ENCODE peak calls at places on chromosomes 5 and 9, in nine cellular contexts. A is right lobe of liver, E is stomach, Z is spleen, P is transverse colon, M is HCT116, R is A549, F is heart left ventricle, D is uterus. U is an unnamed sample.

GRCh38 chr5:179792612-179793469 is 945 bp upstream of the LTC4S start:
- DNase-seq in R (no peak), M (no peak), Z (peak), A (peak), F (no peak), P (no peak), D (no peak), E (no peak), U (no peak)

GRCh38 chr9:128055222-128056040 is 11.7 kb downstream of the NAIF1 start:
- DNase-seq in R (no peak), E (peak), P (peak), D (peak), Z (no peak), F (no peak), M (no peak), A (no peak), U (peak)

GRCh38 chr9:2854617-2855016 is 10.7 kb upstream of the PUM3 start:
- DNase-seq in D (no peak), Z (no peak), R (no peak), M (no peak), A (no peak), F (no peak), E (no peak), P (no peak), U (no peak)

GRCh38 chr9:2420488-2421056 is 201.0 kb upstream of the VLDLR start:
- DNase-seq in Z (no peak), P (no peak), M (no peak), F (no peak), D (no peak), R (no peak), E (no peak), A (no peak), U (no peak)

GRCh38 chr5:171592076-171592475 is 172.6 kb downstream of the FGF18 start:
- DNase-seq in F (peak), Z (no peak), R (no peak), P (no peak), A (no peak), D (no peak), M (no peak), E (no peak), U (no peak)

GRCh38 chr5:123708074-123708806 is 196.3 kb downstream of the CSNK1G3 start:
- DNase-seq in P (no peak), Z (no peak), D (no peak), R (no peak), M (no peak), E (no peak), F (no peak), A (no peak), U (no peak)

GRCh38 chr5:78065663-78066062 is 228.8 kb downstream of the AP3B1 start:
- DNase-seq in R (no peak), D (no peak), M (no peak), A (no peak), F (no peak), Z (no peak), P (no peak), E (no peak), U (no peak)

GRCh38 chr5:31581498-31582099 is 49.5 kb downstream of the C5orf22 start:
- DNase-seq in E (no peak), Z (no peak), D (no peak), A (no peak), F (no peak), R (no peak), M (peak), P (no peak), U (peak)

GRCh38 chr5:76403713-76403962 is 553 bp downstream of the IQGAP2 start:
- DNase-seq in E (no peak), R (peak), F (no peak), A (no peak), P (no peak), M (no peak), D (no peak), Z (no peak), U (no peak)

GRCh38 chr5:178114325-178115135 is 1.2 kb downstream of the N4BP3 start:
- DNase-seq in M (no peak), Z (peak), A (no peak), E (peak), D (no peak), F (no peak), P (peak), R (no peak), U (no peak)

GRCh38 chr5:74056789-74057164 is 430.8 kb downstream of the ARHGEF28 start:
- DNase-seq in Z (no peak), R (peak), F (no peak), D (no peak), M (no peak), A (no peak), E (peak), P (peak), U (peak)

GRCh38 chr5:88743231-88743879 is 139.6 kb downstream of the MEF2C start:
- DNase-seq in R (peak), A (no peak), E (no peak), P (no peak), Z (no peak), F (no peak), M (peak), D (no peak), U (no peak)

GRCh38 chr5:63128018-63128417 is 549.4 kb downstream of the LRRC70 start:
- DNase-seq in F (no peak), E (no peak), D (no peak), Z (no peak), R (no peak), M (no peak), A (no peak), P (no peak), U (no peak)

GRCh38 chr5:113654828-113655227 is 141.3 kb downstream of the YTHDC2 start:
- DNase-seq in D (no peak), Z (no peak), F (no peak), R (no peak), E (no peak), A (no peak), M (no peak), P (no peak), U (no peak)

GRCh38 chr5:111308951-111309350 is 84.8 kb downstream of the CAMK4 start:
- DNase-seq in Z (no peak), D (no peak), F (no peak), P (no peak), M (no peak), E (no peak), R (no peak), A (no peak), U (no peak)

GRCh38 chr9:18256574-18256973 is 217.4 kb upstream of the ADAMTSL1 start:
- DNase-seq in A (no peak), M (no peak), P (no peak), Z (no peak), R (no peak), E (no peak), D (no peak), F (no peak), U (no peak)

GRCh38 chr5:173331956-173332479 is 3.8 kb upstream of the STC2 start:
- DNase-seq in R (peak), E (peak), A (peak), F (peak), M (peak), Z (peak), P (peak), D (peak), U (peak)

GRCh38 chr5:109611505-109611904 is 78.2 kb upstream of the MAN2A1 start:
- DNase-seq in E (no peak), P (no peak), R (no peak), M (no peak), F (no peak), A (no peak), D (no peak), Z (no peak), U (no peak)

GRCh38 chr9:91572811-91573210 is 149.2 kb upstream of the NFIL3 start:
- DNase-seq in F (no peak), M (no peak), P (no peak), A (no peak), Z (no peak), R (no peak), D (no peak), E (no peak), U (no peak)

GRCh38 chr5:18394154-18394804 is 760.0 kb downstream of the TAF11L14 start:
- DNase-seq in R (peak), D (no peak), M (no peak), F (no peak), P (peak), Z (peak), E (peak), A (peak), U (peak)

GRCh38 chr5:149745-150450 is 41.4 kb upstream of the LRRC14B start:
- DNase-seq in E (no peak), A (no peak), P (no peak), D (no peak), R (no peak), M (no peak), F (no peak), Z (no peak), U (no peak)

GRCh38 chr5:66671305-66671704 is 75.1 kb downstream of the MAST4 start:
- DNase-seq in A (no peak), E (no peak), F (no peak), M (no peak), D (no peak), P (no peak), R (no peak), Z (no peak), U (no peak)

DNA sequence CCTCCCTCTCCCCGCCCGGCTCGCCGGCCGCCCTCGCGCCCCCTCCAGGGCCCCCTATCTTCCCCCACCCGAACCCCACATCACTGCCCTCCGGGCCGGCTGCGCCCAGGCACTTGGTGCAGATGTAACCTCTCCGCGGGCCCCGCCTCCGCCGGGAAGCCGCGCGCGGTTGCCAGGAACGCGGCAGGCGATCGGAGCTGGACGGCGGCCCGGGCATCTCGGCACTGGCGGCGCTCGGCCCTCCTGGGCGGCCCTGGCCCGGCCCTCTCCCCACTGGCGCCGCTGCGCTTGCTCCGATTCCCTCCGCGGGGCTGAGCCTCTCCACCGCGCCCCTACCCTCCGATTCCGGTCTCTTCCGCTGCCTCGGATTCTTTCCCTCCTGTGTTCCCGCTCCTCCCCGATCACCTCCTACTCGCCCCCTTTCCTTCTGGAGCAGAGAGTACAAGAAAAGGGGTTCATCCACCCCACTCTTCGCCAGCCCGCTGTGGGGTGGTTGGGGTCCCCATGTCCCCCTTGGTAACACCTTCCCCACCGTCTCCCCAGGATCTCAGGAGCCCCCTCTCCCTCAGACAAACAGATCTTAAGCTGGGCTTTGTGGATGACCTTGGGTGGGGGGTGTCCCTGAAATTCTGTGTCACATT is 70.6 kb downstream of the C9orf50 start:
- DNase-seq in R (peak), Z (peak), P (peak), D (peak), F (peak), E (peak), M (no peak), A (peak), U (peak)
- TF ChIP-seq POLR2A in R (peak), Z (no peak), P (no peak), D (no peak), F (no peak), E (no peak), M (no peak), A (peak), U (peak)

GRCh38 chr5:128082551-128083032 is 974 bp upstream of the SLC12A2 start:
- DNase-seq in F (no peak), P (no peak), A (no peak), E (no peak), R (peak), M (peak), D (no peak), Z (no peak), U (no peak)
- TF ChIP-seq POLR2A in F (no peak), P (no peak), A (no peak), E (no peak), R (no peak), M (no peak), D (no peak), Z (no peak), U (no peak)

DNA sequence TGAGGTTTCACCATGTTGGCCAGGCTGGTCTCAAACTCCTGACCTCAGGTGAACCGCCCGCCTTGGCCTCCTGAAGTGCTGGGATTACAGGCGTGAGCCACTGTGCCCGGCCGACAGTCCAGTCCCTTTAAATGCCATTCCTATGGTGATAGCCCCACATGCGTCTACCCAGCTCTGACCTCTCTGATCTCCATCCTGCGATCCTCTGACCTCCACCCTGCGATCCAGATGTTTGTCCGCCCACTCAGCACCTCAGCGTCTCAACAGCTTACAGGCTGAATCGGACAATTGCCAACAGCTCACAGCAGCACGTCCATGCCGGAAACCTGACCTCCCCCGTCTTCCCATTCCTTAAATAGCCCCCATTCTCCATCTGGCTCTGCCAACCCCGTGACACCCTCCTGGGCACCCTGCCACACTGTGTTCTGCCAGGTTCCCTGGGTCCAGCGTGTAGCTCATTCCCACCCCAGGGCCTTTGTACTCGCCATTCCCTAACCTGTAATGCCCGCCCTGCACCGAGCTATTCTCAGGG is 44.0 kb upstream of the RNU6ATAC start:
- DNase-seq in F (peak), P (no peak), D (peak), A (peak), E (no peak), Z (peak), R (no peak), M (no peak), U (no peak)
- TF ChIP-seq POLR2A in F (no peak), P (no peak), D (no peak), A (peak), E (no peak), Z (no peak), R (no peak), M (no peak), U (no peak)

DNA sequence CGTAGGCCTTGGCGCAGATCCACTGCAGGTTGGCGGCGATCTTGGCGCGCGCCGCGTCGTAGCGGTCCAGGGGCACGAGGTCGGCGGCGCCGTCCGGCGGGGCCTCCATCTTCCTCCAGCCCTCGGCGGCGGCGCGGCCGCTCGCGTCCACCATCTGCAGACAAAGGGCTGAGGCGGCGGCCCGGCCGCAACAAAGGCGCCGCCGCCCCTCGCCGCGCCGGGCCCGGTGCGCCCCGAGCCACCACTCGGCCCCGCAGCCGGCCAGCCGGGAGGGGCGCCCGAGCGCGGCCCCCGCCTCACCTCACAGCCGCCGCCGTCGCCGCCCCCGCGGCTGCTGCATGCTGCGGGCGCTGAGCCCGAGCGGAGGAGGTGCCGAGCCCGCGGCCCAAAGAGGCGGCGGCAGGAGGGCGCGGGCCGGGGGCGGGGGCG is 326 bp downstream of the CAMSAP1 start:
- DNase-seq in E (no peak), P (peak), A (peak), Z (peak), D (no peak), R (no peak), M (no peak), F (no peak), U (peak)
- TF ChIP-seq POLR2A in E (no peak), P (no peak), A (no peak), Z (no peak), D (no peak), R (peak), M (no peak), F (no peak), U (no peak)

DNA sequence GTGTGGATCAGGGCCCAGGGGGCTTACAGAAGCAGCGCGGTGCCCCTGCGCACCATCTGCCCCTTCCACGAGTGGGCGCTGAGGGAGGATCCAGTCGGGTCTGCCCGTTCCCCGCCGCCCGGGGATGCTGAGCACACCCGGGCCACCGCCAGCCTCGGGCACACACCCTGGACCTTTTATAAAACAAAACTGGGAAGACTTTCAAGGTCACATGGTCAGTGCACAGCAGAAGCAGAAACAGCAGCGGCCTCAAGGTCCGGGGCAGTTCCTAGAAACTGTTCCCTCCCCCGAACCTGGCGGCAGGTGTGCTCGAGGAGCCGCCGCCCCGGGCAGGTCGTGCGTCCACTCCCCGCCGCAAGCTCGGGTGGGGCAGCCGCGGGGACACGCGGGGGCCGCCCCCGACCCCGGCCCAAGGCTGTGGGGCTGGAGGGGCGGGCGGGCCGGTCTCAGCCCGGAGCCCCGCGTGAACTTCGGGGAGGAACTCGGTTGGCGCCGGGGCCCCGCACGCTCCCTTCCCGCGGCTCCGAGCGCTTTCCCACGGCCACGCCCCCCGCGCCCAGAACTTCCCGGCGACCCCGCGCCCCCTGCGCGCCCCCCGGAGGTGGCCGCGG is 619 bp upstream of the PPP1R26 start:
- DNase-seq in E (peak), F (no peak), R (peak), D (no peak), Z (peak), M (no peak), P (peak), A (peak), U (peak)
- TF ChIP-seq POLR2A in E (no peak), F (no peak), R (no peak), D (no peak), Z (no peak), M (no peak), P (peak), A (peak), U (peak)

GRCh38 chr5:91311697-91312501 is 71.2 kb downstream of the ARRDC3 start:
- DNase-seq in A (peak), E (peak), P (peak), M (peak), R (peak), F (peak), Z (peak), D (peak), U (peak)
- TF ChIP-seq POLR2A in A (no peak), E (no peak), P (no peak), M (no peak), R (no peak), F (no peak), Z (no peak), D (no peak), U (no peak)

U was measured in body of pancreas.